ENCODE peak calls at places on chromosomes 6 and 20, in six cellular contexts. O, K, N, P, G and B are unnamed samples.

GRCh38 chr6:18425218-18425617 is 38.1 kb downstream of the RNF144B start:
- DNase-seq in P (no peak), K (no peak), N (no peak), O (peak; percentile 72), G (no peak), B (no peak)

GRCh38 chr20:42531675-42531985 is 658.1 kb downstream of the PTPRT start:
- DNase-seq in G (peak; percentile 10), O (no peak), K (no peak), P (no peak), N (no peak), B (no peak)

GRCh38 chr20:34015401-34016335 is 22.0 kb downstream of the RALY start:
- DNase-seq in P (no peak), G (no peak), O (no peak), N (no peak), K (no peak), B (no peak)

GRCh38 chr20:23081263-23081811 is 4.8 kb downstream of the CD93 start:
- DNase-seq in N (no peak), G (no peak), K (no peak), O (no peak), P (no peak), B (no peak)

GRCh38 chr6:130713144-130713543 is 114.1 kb upstream of the SMLR1 start:
- DNase-seq in G (no peak), K (no peak), N (no peak), O (no peak), P (no peak), B (no peak)

GRCh38 chr6:32436995-32437836 is 2.5 kb upstream of the HLA-DRA start:
- DNase-seq in P (no peak), G (no peak), N (no peak), O (no peak), K (no peak), B (no peak)

GRCh38 chr20:38870733-38871559 is 55.3 kb upstream of the FAM83D start:
- DNase-seq in P (no peak), O (peak; percentile 69), G (peak; percentile 86), N (peak; percentile 58), K (no peak), B (no peak)

GRCh38 chr6:158468666-158469065 is 91.2 kb upstream of the TMEM181 start:
- DNase-seq in K (no peak), O (no peak), P (no peak), N (peak; percentile 6), G (peak; percentile 39), B (no peak)

GRCh38 chr6:157200611-157201010 is 122.7 kb downstream of the TMEM242 start:
- DNase-seq in N (no peak), O (no peak), G (no peak), P (no peak), K (no peak), B (no peak)

GRCh38 chr6:112227992-112228391 is 26.4 kb downstream of the LAMA4 start:
- DNase-seq in K (no peak), N (no peak), P (no peak), G (no peak), O (no peak), B (no peak)

GRCh38 chr6:159372333-159372732 is 203.1 kb downstream of the FNDC1 start:
- DNase-seq in O (no peak), K (no peak), N (no peak), G (no peak), P (no peak), B (no peak)

GRCh38 chr6:112760831-112761230 is 413.7 kb downstream of the RFPL4B start:
- DNase-seq in O (no peak), G (no peak), K (no peak), N (no peak), P (no peak), B (no peak)

DNA sequence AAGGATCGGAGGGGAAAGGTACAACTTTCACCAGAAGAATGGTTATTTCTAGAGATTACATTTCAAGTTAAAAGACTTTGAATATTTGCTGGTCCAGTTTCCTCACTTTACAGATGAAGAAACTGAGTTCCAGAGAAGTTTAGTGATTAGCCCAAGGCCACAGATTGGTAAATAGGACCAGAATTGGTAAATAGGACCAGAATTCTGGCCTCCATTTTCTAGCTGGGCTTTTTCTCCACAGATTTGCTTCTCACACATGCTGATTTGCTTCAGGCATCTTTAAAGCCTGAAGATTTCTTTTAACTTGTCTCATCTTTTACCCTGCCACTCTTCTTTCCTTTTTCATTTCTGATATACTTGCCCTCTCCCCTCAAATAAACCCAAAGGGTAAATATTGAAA is 5.2 kb upstream of the LIN28B start:
- DNase-seq in N (no peak), O (no peak), K (no peak), G (no peak), P (no peak), B (no peak)
- H3K4me1 ChIP-seq in N (peaks cover 11% of the 10 kb centered on the region), O (no peaks in the 10 kb centered on the region), K (peaks cover 2% of the 10 kb centered on the region), G (no peaks in the 10 kb centered on the region), P (no peaks in the 10 kb centered on the region), B (no peaks in the 10 kb centered on the region)

GRCh38 chr6:108247965-108248536 is 12.8 kb downstream of the SNX3 start:
- DNase-seq in K (no peak), P (no peak), O (no peak), N (no peak), G (no peak), B (no peak)

GRCh38 chr6:108254436-108255410 is 6.1 kb downstream of the SNX3 start:
- DNase-seq in G (no peak), K (no peak), P (no peak), N (no peak), O (no peak), B (no peak)

GRCh38 chr6:108252055-108252454 is 8.8 kb downstream of the SNX3 start:
- DNase-seq in G (no peak), N (no peak), P (no peak), O (no peak), K (no peak), B (no peak)

GRCh38 chr6:108251252-108251651 is 9.6 kb downstream of the SNX3 start:
- DNase-seq in G (no peak), K (no peak), O (no peak), N (no peak), P (no peak), B (no peak)

GRCh38 chr6:108250240-108250866 is 10.5 kb downstream of the SNX3 start:
- DNase-seq in K (no peak), G (no peak), N (peak; percentile 45), O (no peak), P (no peak), B (no peak)
- TF ChIP-seq CTCF in K (no peak), G (no peak), N (peak; percentile 8), O (peak; percentile 44), P (no peak), B (no peak)

DNA sequence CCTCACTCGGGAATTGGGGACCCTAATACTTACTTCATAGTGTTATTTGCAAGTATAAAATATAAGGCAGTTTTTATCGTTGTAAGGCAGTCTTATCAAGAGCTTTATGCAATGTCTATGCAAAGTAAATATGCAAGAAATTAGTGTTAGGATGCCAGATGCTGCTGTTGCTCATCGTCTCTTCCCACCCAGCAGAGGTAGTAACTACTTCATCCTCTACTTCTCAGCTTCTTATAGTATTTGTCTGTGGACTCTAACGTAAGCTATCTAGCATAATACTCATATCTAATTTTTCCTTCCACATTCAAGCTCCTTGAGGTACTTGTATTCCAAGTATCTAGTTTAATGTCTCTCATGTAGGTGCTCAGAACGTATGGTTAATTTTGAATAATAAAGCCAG is 11.6 kb downstream of the PLCG1 start:
- DNase-seq in K (no peak), N (no peak), P (no peak), G (no peak), O (no peak), B (no peak)
- H3K4me1 ChIP-seq in K (peaks cover 77% of the 10 kb centered on the region), N (peaks cover 8% of the 10 kb centered on the region), P (peaks cover 83% of the 10 kb centered on the region), G (peaks cover 31% of the 10 kb centered on the region), O (peaks cover 7% of the 10 kb centered on the region), B (peaks cover 100% of the 10 kb centered on the region)

GRCh38 chr6:139927236-139927635 is 552.8 kb upstream of the CITED2 start:
- DNase-seq in P (no peak), O (no peak), N (peak; percentile 4), G (peak; percentile 35), K (no peak), B (no peak)
- TF ChIP-seq CTCF in P (no peak), O (no peak), N (no peak), G (peak; percentile 12), K (no peak), B (no peak)

DNA sequence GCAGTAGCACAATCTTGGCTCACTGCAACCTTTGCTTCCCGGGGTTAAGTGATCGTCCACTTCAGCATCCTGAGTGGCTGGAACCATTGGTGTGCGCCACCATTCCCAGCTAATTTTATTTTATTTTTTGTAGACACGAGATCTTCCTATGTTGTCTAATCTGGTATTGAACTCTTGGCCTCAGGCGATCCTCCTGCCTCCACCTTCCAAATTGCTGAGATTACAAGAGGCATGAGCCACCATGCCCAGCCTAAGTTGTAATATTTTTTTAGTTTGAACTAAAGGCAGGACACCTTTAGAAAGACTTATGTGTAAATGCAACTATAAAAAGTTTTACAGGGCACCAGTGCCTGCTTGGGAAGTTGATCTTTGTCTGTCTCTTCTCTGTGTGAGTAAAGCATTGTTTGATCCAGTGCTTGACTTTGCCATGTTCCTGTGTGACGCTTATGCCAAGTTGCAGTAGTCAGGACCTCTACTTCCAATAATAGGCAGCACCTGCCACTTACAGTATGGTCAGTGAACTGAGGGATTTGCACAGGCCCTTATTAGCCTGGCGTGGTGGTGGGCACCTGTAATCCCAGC is 46.9 kb downstream of the JARID2 start:
- DNase-seq in P (no peak), K (no peak), N (no peak), O (no peak), G (no peak), B (no peak)
- H3K4me1 ChIP-seq in P (peaks cover 47% of the 10 kb centered on the region), K (peaks cover 21% of the 10 kb centered on the region), N (peaks cover 5% of the 10 kb centered on the region), O (peaks cover 16% of the 10 kb centered on the region), G (peaks cover 22% of the 10 kb centered on the region), B (peaks cover 13% of the 10 kb centered on the region)

GRCh38 chr20:6178537-6178936 is 55.7 kb upstream of the FERMT1 start:
- DNase-seq in O (no peak), G (peak; percentile 29), K (no peak), P (no peak), N (peak; percentile 38), B (no peak)

GRCh38 chr20:6185268-6185667 is 62.4 kb upstream of the FERMT1 start:
- DNase-seq in O (no peak), P (no peak), G (no peak), K (no peak), N (no peak), B (no peak)

GRCh38 chr20:6180531-6180930 is 57.7 kb upstream of the FERMT1 start:
- DNase-seq in K (no peak), G (no peak), P (no peak), O (no peak), N (no peak), B (no peak)

GRCh38 chr20:6184086-6184485 is 61.3 kb upstream of the FERMT1 start:
- DNase-seq in O (no peak), N (no peak), G (no peak), P (no peak), K (no peak), B (no peak)
- TF ChIP-seq CTCF in O (no peak), N (no peak), G (no peak), P (no peak), K (no peak), B (no peak)